ENCODE peak calls at places on chromosomes 6 and 20, in six cellular contexts. K is upper lobe of left lung, J is GM12878, R is A549, O is K562, Y is HepG2. L is an unnamed sample.

GRCh38 chr20:18613553-18613952 is 25.7 kb downstream of the DTD1 start:
- ATAC-seq in K (no peak), J (no peak), R (peak; percentile 48), O (no peak), Y (peak; percentile 74), L (no peak)

GRCh38 chr6:131049515-131050081 is 13.4 kb downstream of the EPB41L2 start:
- ATAC-seq in K (no peak), J (no peak), R (no peak), O (no peak), Y (no peak), L (no peak)

GRCh38 chr20:17613328-17614175 is 43.7 kb downstream of the DSTN start:
- ATAC-seq in K (no peak), J (no peak), R (no peak), O (no peak), Y (no peak), L (no peak)

GRCh38 chr20:16078172-16078898 is 494.9 kb downstream of the KIF16B start:
- ATAC-seq in K (no peak), J (no peak), R (no peak), O (no peak), Y (no peak), L (no peak)

GRCh38 chr6:170280689-170281045 is 10.2 kb downstream of the DLL1 start:
- ATAC-seq in K (peak; percentile 65), J (no peak), R (no peak), O (no peak), Y (no peak), L (no peak)

GRCh38 chr20:20712004-20712473 is 405 bp downstream of the RALGAPA2 start:
- ATAC-seq in K (peak; percentile 13), J (peak; percentile 6), R (peak; percentile 17), O (peak; percentile 34), Y (peak; percentile 46), L (peak; percentile 47)

GRCh38 chr6:158002951-158003853 is 21.5 kb downstream of the SYNJ2 start:
- ATAC-seq in K (peak; percentile 89), J (peak; percentile 71), R (peak; percentile 20), O (peak; percentile 31), Y (no peak), L (peak; percentile 79)

GRCh38 chr6:168274046-168274952 is 45.3 kb downstream of the DACT2 start:
- ATAC-seq in K (peak; percentile 7), J (no peak), R (peak; percentile 86), O (no peak), Y (peak; percentile 90), L (no peak)

DNA sequence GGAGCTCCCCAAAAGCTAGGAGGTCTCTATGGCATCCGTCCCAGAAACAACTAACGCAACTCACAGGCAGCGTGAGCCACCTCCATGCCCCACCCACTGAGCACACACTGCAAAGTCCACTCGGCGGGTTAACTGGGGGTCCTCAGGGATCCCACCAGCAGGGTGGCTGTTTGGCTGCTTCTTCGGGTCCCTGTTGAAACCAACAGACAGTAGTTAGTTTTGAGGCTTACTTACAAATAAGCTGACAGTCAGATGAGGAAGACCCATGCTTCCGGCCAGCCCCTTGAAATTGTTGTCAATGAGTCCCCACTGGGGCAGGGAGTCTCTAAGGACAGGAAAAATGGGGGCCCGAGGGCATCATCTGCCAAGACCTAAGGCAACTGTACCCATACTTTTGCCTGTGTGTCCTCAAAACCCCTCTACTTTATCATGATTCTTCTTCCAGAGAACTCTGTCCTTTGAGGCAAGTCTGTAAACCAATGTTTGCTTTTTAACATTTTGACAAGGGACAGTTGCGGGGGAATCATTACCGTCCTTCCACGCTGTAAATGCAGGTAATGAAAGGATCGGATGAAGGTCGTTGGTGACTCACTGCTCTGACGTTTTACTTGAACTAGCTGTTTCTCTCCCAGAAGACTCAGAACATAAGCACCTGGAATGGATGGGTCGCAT is 2.2 kb upstream of the PCK1 start:
- ATAC-seq in K (no peak), J (no peak), R (no peak), O (no peak), Y (peak; percentile 10), L (no peak)
- TF ChIP-seq POLR2A in K (no peak), J (no peak), R (no peak), O (no peak), Y (peak; percentile 62), L (no peak)

GRCh38 chr6:30681696-30682180 is 4.7 kb downstream of the PPP1R18 start:
- ATAC-seq in K (no peak), J (no peak), R (no peak), O (no peak), Y (no peak), L (no peak)
- H3K4me3 ChIP-seq in K (peak overlapping the region; percentile 82), J (peak overlapping the region; percentile 100), R (peak overlapping the region; percentile 84), O (peak overlapping the region; percentile 81), Y (no peak overlapping the region), L (peak overlapping the region; percentile 92)

GRCh38 chr6:161838306-161839035 is 564.6 kb upstream of the AGPAT4 start:
- ATAC-seq in K (no peak), J (no peak), R (no peak), O (peak; percentile 32), Y (peak; percentile 95), L (no peak)
- TF ChIP-seq EP300 in K (no peak), J (no peak), R (no peak), O (no peak), Y (no peak), L (no peak)

GRCh38 chr6:13517116-13517515 is 29.7 kb upstream of the GFOD1 start:
- ATAC-seq in K (no peak), J (no peak), R (no peak), O (no peak), Y (peak; percentile 71), L (no peak)

GRCh38 chr6:13512900-13513299 is 25.5 kb upstream of the GFOD1 start:
- ATAC-seq in K (no peak), J (no peak), R (no peak), O (no peak), Y (no peak), L (no peak)

GRCh38 chr6:13511913-13512717 is 24.7 kb upstream of the GFOD1 start:
- ATAC-seq in K (no peak), J (no peak), R (no peak), O (no peak), Y (peak; percentile 32), L (no peak)

GRCh38 chr6:13508711-13509705 is 21.6 kb upstream of the GFOD1 start:
- ATAC-seq in K (peak; percentile 74), J (no peak), R (no peak), O (no peak), Y (no peak), L (peak; percentile 60)

DNA sequence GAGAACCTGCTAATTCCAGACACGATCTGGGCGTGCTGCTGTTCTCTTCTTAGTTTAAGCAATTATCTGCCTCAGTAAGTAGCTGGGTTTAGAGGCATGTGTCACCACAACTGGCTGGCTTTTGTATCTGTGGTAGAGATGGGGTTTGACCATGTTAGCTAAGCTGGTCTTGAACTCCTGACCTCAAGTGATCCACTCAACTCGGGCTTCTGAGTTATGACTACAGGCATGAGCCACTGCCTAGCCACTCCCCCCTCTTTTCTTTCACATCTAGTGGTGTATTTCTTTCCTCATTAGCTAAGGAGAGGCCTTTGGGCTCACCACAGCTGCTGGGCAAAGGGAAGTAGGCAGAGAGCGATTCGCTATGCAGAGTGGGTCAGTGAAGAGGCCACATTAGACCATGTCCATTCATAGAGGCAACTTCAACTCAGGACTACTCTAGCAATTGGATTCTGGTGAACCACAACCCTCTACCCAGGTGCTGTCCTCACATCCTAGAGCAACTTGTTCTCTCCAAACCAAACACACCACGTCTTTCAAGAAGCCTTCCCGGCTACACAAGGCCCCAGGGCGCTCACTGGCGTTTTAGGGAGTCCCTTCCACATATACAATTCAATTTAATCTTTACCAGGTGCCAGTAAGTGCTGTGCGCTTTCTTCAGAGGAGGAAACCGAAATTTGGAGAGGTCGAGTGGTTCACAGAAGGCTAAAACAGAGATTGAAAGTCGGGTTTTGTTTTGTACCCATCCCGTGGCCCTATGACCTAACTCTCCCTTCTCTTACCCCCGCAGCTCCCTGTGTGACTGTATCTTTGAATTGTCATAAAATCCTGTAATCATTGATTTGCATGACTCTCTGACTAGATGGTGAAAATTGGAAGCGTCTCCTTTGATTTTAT is 26.5 kb upstream of the GFOD1 start:
- ATAC-seq in K (no peak), J (peak; percentile 67), R (no peak), O (no peak), Y (no peak), L (no peak)
- TF ChIP-seq POLR2A in K (no peak), J (no peak), R (no peak), O (no peak), Y (no peak), L (no peak)

GRCh38 chr20:57621426-57622200 is 1.4 kb upstream of the ZBP1 start:
- ATAC-seq in K (no peak), J (no peak), R (no peak), O (no peak), Y (no peak), L (no peak)
- H3K4me3 ChIP-seq in K (no peak overlapping the region), J (no peak overlapping the region), R (no peak overlapping the region), O (no peak overlapping the region), Y (no peak overlapping the region), L (no peak overlapping the region)

DNA sequence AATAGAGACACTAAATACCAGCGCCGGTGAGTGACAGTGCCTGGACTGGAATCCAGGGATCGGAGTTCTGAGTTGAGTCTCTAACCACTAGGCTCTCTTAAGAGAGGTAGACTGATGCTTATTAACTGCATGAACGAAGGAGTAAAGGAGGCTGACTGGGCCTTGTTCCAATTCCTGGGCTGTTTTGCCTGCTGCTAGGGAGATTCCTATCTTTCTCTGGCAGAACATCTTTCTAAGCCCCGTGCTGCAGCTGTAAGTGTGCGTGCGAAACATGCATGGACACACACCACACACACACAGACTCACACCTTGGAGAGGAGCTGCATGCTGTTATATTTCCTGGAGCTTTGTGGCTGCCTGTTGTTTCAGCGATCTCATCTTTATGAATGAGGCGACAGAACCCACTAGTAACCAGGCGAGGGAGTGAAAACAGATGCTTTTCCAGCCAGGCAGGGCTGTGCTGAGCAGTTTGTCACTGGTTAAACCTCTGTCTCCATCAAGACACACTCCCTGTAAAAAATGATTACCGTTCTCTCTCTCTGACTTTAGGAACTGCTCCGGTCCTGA is 157.3 kb upstream of the ZNF217 start:
- ATAC-seq in K (peak; percentile 34), J (peak; percentile 62), R (peak; percentile 12), O (peak; percentile 61), Y (peak; percentile 39), L (no peak)
- TF ChIP-seq EP300 in K (no peak), J (no peak), R (no peak), O (no peak), Y (no peak), L (no peak)

DNA sequence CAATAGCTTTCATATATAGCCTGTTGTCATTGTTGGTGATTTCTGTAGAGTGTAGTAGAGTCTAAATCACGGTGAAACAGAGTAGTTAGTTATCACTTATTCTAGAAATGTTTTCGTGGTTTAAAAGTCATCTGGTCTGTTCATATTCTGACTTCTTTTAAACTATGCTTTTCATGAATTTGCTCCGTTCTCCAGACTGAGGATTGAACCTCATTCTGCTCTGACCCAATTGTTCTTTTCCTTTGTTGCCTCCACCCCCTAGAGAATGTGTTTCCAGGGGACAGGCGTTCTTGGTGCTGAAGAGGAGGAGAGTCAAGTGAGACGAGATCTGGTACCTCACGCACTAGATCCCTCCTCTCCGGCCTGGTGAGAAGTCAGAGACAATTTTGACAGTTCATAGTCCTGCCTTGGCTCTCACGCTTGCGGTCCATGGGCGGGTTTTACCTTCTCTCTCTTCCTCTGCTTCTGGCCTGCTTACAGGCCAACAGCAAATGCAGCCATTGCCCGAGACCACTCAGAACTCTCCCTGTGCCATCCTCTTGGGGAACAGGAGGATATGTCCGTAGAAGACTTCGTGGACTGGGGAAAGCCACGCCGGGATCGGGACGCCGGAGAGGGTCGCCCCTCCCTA is 609 bp upstream of the ZNF292 start:
- ATAC-seq in K (peak; percentile 67), J (peak; percentile 71), R (peak; percentile 82), O (peak; percentile 60), Y (peak; percentile 81), L (peak; percentile 64)
- TF ChIP-seq POLR2A in K (no peak), J (no peak), R (peak; percentile 48), O (peak; percentile 65), Y (no peak), L (no peak)

L was measured in gastroesophageal sphincter.